ENCODE peak calls at places on chromosomes 7 and 10, in six cellular contexts. F, U, Y, L, O and A are unnamed samples. For H3K9me3, the result is how much of the 10 kb centered on the place peaks cover.

GRCh38 chr7:94350729-94351128 is 44.0 kb upstream of the COL1A2 start:
- DNase-seq in F (no peak), U (no peak), Y (no peak), L (no peak), O (no peak), A (no peak)

GRCh38 chr10:103917326-103918052 is 495 bp downstream of the STN1 start:
- DNase-seq in F (peak), U (no peak), Y (no peak), L (peak), O (peak), A (no peak)

GRCh38 chr7:105591522-105591921 is 10.2 kb upstream of the EFCAB10 start:
- DNase-seq in F (no peak), U (no peak), Y (no peak), L (no peak), O (no peak), A (no peak)

GRCh38 chr10:128000660-128001059 is 93.8 kb downstream of the PTPRE start:
- DNase-seq in F (peak), U (no peak), Y (no peak), L (no peak), O (peak), A (no peak)

GRCh38 chr7:2257651-2258050 is 15.6 kb downstream of the NUDT1 start:
- DNase-seq in F (no peak), U (no peak), Y (no peak), L (no peak), O (no peak), A (no peak)

GRCh38 chr7:70016044-70016770 is 417.9 kb downstream of the AUTS2 start:
- DNase-seq in F (no peak), U (no peak), Y (no peak), L (no peak), O (peak), A (no peak)

GRCh38 chr10:102409604-102410426 is 8.8 kb downstream of the PSD start:
- DNase-seq in F (no peak), U (no peak), Y (no peak), L (no peak), O (no peak), A (peak)

GRCh38 chr7:99404235-99404976 is 4.0 kb downstream of the PDAP1 start:
- DNase-seq in F (no peak), U (no peak), Y (no peak), L (no peak), O (peak), A (no peak)

GRCh38 chr10:104333037-104333727 is 5.1 kb downstream of the ITPRIP start:
- DNase-seq in F (no peak), U (no peak), Y (no peak), L (no peak), O (no peak), A (peak)

GRCh38 chr7:111832159-111832558 is 269.9 kb upstream of the IMMP2L start:
- DNase-seq in F (no peak), U (no peak), Y (no peak), L (no peak), O (no peak), A (no peak)

GRCh38 chr7:139828446-139828845 is 618 bp upstream of the TBXAS1 start:
- DNase-seq in F (no peak), U (no peak), Y (no peak), L (no peak), O (no peak), A (no peak)

GRCh38 chr10:30736685-30737232 is 107.2 kb upstream of the LYZL2 start:
- DNase-seq in F (peak), U (peak), Y (peak), L (no peak), O (peak), A (peak)

GRCh38 chr10:77591238-77591880 is 46.2 kb downstream of the KCNMA1 start:
- DNase-seq in F (no peak), U (no peak), Y (no peak), L (no peak), O (no peak), A (no peak)

GRCh38 chr7:151634643-151635042 is 114.9 kb upstream of the RHEB start:
- DNase-seq in F (no peak), U (no peak), Y (no peak), L (no peak), O (no peak), A (no peak)

GRCh38 chr7:132590162-132590561 is 13.9 kb upstream of the PLXNA4 start:
- DNase-seq in F (no peak), U (no peak), Y (no peak), L (no peak), O (peak), A (no peak)

GRCh38 chr10:133481086-133481643 is 27.4 kb downstream of the SCART1 start:
- DNase-seq in F (no peak), U (no peak), Y (no peak), L (no peak), O (no peak), A (no peak)

GRCh38 chr7:381211-382117 is 91.5 kb downstream of the FOXL3 start:
- DNase-seq in F (no peak), U (no peak), Y (peak), L (no peak), O (no peak), A (no peak)

GRCh38 chr7:378551-379455 is 88.8 kb downstream of the FOXL3 start:
- DNase-seq in F (no peak), U (no peak), Y (peak), L (no peak), O (no peak), A (no peak)

GRCh38 chr7:379456-380225 is 89.7 kb downstream of the FOXL3 start:
- DNase-seq in F (peak), U (no peak), Y (peak), L (no peak), O (no peak), A (peak)

GRCh38 chr7:380724-381210 is 90.8 kb downstream of the FOXL3 start:
- DNase-seq in F (peak), U (no peak), Y (peak), L (no peak), O (no peak), A (no peak)

DNA sequence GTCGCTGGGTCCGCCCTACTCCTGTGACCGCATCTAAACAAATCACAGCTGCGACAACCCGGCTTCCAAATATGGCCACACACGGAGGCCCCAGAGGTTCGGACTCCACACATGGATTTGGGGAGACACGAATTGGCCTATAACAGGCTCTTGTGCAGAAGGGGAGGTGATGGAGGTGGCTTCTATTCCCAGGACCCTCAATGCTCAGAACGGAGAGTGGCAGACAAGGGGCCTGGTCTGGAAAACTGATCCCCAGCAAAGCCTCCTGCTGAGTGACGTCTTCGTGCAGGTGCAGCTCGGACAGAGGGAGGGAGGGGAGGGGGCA is 90.2 kb downstream of the FOXL3 start:
- DNase-seq in F (no peak), U (no peak), Y (peak), L (no peak), O (no peak), A (no peak)
- H3K4me3 ChIP-seq in F (no peak), U (no peak), Y (peak), L (no peak), O (no peak), A (no peak)

DNA sequence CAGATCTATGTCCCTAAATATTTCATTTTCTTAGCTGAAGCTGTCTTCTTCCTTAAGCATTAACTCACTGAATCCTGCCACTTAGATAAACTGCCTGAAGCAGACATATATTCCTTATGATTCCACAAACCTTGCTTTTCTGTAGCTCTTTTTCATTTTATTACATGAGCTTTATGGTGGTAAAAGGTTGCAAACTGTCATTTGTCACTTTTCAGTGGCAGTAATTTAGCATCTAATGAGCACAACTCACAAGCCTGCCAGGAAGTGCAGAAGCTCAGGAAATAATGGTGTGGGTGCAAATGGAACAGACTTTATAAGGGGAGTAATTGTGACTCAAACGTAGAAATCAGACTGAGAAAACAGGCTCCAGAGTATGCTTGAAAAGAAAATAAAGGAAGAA is 217.2 kb downstream of the XPNPEP1 start:
- DNase-seq in F (no peak), U (no peak), Y (no peak), L (no peak), O (no peak), A (no peak)
- H3K9me3 ChIP-seq in F (under half), U (under half), Y (under half), L (under half), O (under half), A (under half)

GRCh38 chr7:35252584-35252983 is 1.3 kb downstream of the TBX20 start:
- DNase-seq in F (no peak), U (no peak), Y (no peak), L (no peak), O (no peak), A (peak)

GRCh38 chr7:35253680-35254495 is at the start of gene TBX20:
- DNase-seq in F (peak), U (no peak), Y (peak), L (peak), O (peak), A (peak)

GRCh38 chr7:35251606-35252310 is 2.1 kb downstream of the TBX20 start:
- DNase-seq in F (peak), U (no peak), Y (no peak), L (no peak), O (no peak), A (no peak)

GRCh38 chr7:35254496-35255416 is 856 bp upstream of the TBX20 start:
- DNase-seq in F (peak), U (no peak), Y (no peak), L (no peak), O (no peak), A (peak)

GRCh38 chr7:35253182-35253679 is 669 bp downstream of the TBX20 start:
- DNase-seq in F (peak), U (no peak), Y (no peak), L (peak), O (no peak), A (no peak)
- H3K4me3 ChIP-seq in F (peak), U (no peak), Y (peak), L (peak), O (peak), A (peak)

GRCh38 chr7:53789741-53790140 is 752.4 kb upstream of the VSTM2A start:
- DNase-seq in F (no peak), U (no peak), Y (no peak), L (no peak), O (no peak), A (no peak)
- H3K9me3 ChIP-seq in F (under half), U (under half), Y (under half), L (under half), O (under half), A (under half)

GRCh38 chr7:122884186-122884585 is 2.1 kb downstream of the CADPS2 start:
- DNase-seq in F (no peak), U (no peak), Y (no peak), L (no peak), O (no peak), A (no peak)

GRCh38 chr7:122885583-122886356 is 490 bp downstream of the CADPS2 start:
- DNase-seq in F (peak), U (no peak), Y (peak), L (no peak), O (peak), A (peak)

GRCh38 chr7:122883049-122883670 is 3.1 kb downstream of the CADPS2 start:
- DNase-seq in F (no peak), U (no peak), Y (no peak), L (no peak), O (no peak), A (no peak)

GRCh38 chr7:122886357-122887081 is at the start of gene CADPS2:
- DNase-seq in F (peak), U (no peak), Y (peak), L (peak), O (peak), A (peak)

GRCh38 chr7:122881324-122881723 is 4.9 kb downstream of the CADPS2 start:
- DNase-seq in F (no peak), U (no peak), Y (no peak), L (no peak), O (no peak), A (no peak)
- H3K4me3 ChIP-seq in F (peak), U (no peak), Y (peak), L (no peak), O (no peak), A (no peak)